ENCODE peak calls at places on chromosomes 12 and 14, in nine cellular contexts. R is effector CD8-positive, alpha-beta T cell; X is NCI-H1092; G is HepG2; P is NCI-H1105 treated with DMSO at 0.1 percent for 48 hours; Z is NCI-H460; W is stimulated activated CD8-positive, alpha-beta memory T cell treated with anti-CD3 and anti-CD28 coated beads, Interleukin-4, amount 100 ng/mL, for 1 hour; N is nephron progenitor cell; A is astrocyte of the spinal cord. J is an unnamed sample.

GRCh38 chr12:52633383-52633782 is 15.0 kb upstream of the KRT73 start:
- DNase-seq in N (no peak), Z (no peak), W (no peak), G (no peak), A (no peak), R (no peak), P (no peak), X (no peak), J (peak; percentile 57)

GRCh38 chr14:88695873-88696272 is 96.9 kb downstream of the EML5 start:
- DNase-seq in X (no peak), R (no peak), P (no peak), G (no peak), A (peak; percentile 7), N (no peak), W (no peak), Z (no peak), J (no peak)

GRCh38 chr12:3681595-3681921 is 71.4 kb downstream of the CRACR2A start:
- DNase-seq in N (no peak), R (no peak), Z (no peak), W (no peak), P (peak; percentile 93), G (no peak), A (no peak), X (no peak), J (no peak)

GRCh38 chr12:93111791-93112208 is 182.7 kb upstream of the EEA1 start:
- DNase-seq in R (no peak), Z (no peak), W (no peak), N (no peak), P (no peak), G (no peak), A (no peak), X (no peak), J (no peak)

GRCh38 chr12:93048646-93049045 is 119.6 kb upstream of the EEA1 start:
- DNase-seq in A (no peak), Z (no peak), N (no peak), G (peak; percentile 84), R (no peak), W (no peak), X (no peak), P (no peak), J (no peak)

GRCh38 chr12:62977879-62978278 is 42.9 kb upstream of the PPM1H start:
- DNase-seq in A (no peak), G (no peak), N (no peak), X (no peak), Z (no peak), P (no peak), R (no peak), W (no peak), J (no peak)

GRCh38 chr12:67237231-67237630 is 31.9 kb upstream of the CAND1 start:
- DNase-seq in A (no peak), P (no peak), Z (no peak), X (no peak), R (no peak), W (no peak), N (no peak), G (peak; percentile 28), J (no peak)

GRCh38 chr14:21711360-21711961 is 37.8 kb upstream of the OR4E1 start:
- DNase-seq in W (no peak), G (peak; percentile 66), X (peak; percentile 23), R (no peak), N (peak; percentile 19), P (peak; percentile 39), Z (peak; percentile 46), A (peak; percentile 61), J (no peak)

GRCh38 chr14:67653651-67654280 is 20.7 kb downstream of the VTI1B start:
- DNase-seq in W (no peak), N (no peak), R (no peak), X (no peak), P (no peak), A (no peak), Z (no peak), G (no peak), J (no peak)

GRCh38 chr14:104387000-104387384 is 192.6 kb upstream of the C14orf180 start:
- DNase-seq in P (no peak), G (no peak), A (no peak), N (no peak), Z (no peak), W (no peak), R (no peak), X (peak; percentile 30), J (peak; percentile 77)

GRCh38 chr12:117985182-117985581 is 16.4 kb upstream of the KSR2 start:
- DNase-seq in G (no peak), W (no peak), X (no peak), A (no peak), R (no peak), Z (no peak), P (no peak), N (no peak), J (no peak)

GRCh38 chr12:25692115-25693035 is 139.3 kb upstream of the LMNTD1 start:
- DNase-seq in R (no peak), Z (no peak), P (no peak), N (no peak), W (no peak), X (no peak), A (peak; percentile 78), G (no peak), J (no peak)

GRCh38 chr12:113467514-113468364 is 3.9 kb downstream of the LHX5 start:
- DNase-seq in G (no peak), X (no peak), Z (no peak), W (no peak), P (peak; percentile 41), R (no peak), A (no peak), N (no peak), J (no peak)

GRCh38 chr12:50750366-50750765 is 13.5 kb upstream of the ATF1 start:
- DNase-seq in R (no peak), P (no peak), Z (no peak), G (peak; percentile 12), A (no peak), W (no peak), N (no peak), X (no peak), J (no peak)